ENCODE peak calls at places on chromosomes 5 and 9, in five cellular contexts. Z is GM12892, W is adrenal gland, X is spleen, P is IMR-90. Y is an unnamed sample.

GRCh38 chr9:97598461-97599288 is 34.5 kb downstream of the TSTD2 start:
- DNase-seq in Z (peak), W (peak), X (peak), P (peak), Y (peak)

GRCh38 chr5:172090976-172091547 is 84.6 kb upstream of the FBXW11 start:
- DNase-seq in Z (no peak), W (no peak), X (no peak), P (no peak), Y (no peak)

GRCh38 chr5:163917741-163918140 is 412.3 kb downstream of the MAT2B start:
- DNase-seq in Z (no peak), W (no peak), X (no peak), P (peak), Y (no peak)

GRCh38 chr5:64074533-64074932 is 91.1 kb upstream of the RNF180 start:
- DNase-seq in Z (no peak), W (no peak), X (no peak), P (peak), Y (peak)

GRCh38 chr9:106888992-106889631 is 26.1 kb downstream of the ZNF462 start:
- DNase-seq in Z (no peak), W (no peak), X (no peak), P (no peak), Y (no peak)

GRCh38 chr9:108580021-108580439 is 275.8 kb downstream of the ACTL7B start:
- DNase-seq in Z (no peak), W (peak), X (no peak), P (no peak), Y (no peak)

GRCh38 chr9:133202145-133202513 is 6.9 kb downstream of the OBP2B start:
- DNase-seq in Z (no peak), W (peak), X (peak), P (no peak), Y (no peak)

GRCh38 chr9:109903515-109904138 is 123.6 kb downstream of the PALM2AKAP2 start:
- DNase-seq in Z (no peak), W (peak), X (no peak), P (peak), Y (peak)

GRCh38 chr5:37900692-37901091 is 60.9 kb upstream of the GDNF start:
- DNase-seq in Z (no peak), W (peak), X (no peak), P (peak), Y (no peak)

GRCh38 chr9:74589576-74589975 is 92.4 kb downstream of the RORB start:
- DNase-seq in Z (no peak), W (no peak), X (no peak), P (no peak), Y (no peak)

GRCh38 chr9:136529516-136530471 is 16.1 kb downstream of the NOTCH1 start:
- DNase-seq in Z (no peak), W (no peak), X (no peak), P (no peak), Y (no peak)

GRCh38 chr5:52760695-52761366 is 26.9 kb upstream of the ITGA1 start:
- DNase-seq in Z (no peak), W (no peak), X (no peak), P (no peak), Y (no peak)

GRCh38 chr5:136802382-136802781 is 437.0 kb upstream of the TRPC7 start:
- DNase-seq in Z (no peak), W (peak), X (no peak), P (peak), Y (no peak)

GRCh38 chr9:87039809-87040392 is 92.6 kb upstream of the GAS1 start:
- DNase-seq in Z (no peak), W (no peak), X (no peak), P (peak), Y (no peak)

GRCh38 chr5:93755716-93756115 is 14.3 kb upstream of the POU5F2 start:
- DNase-seq in Z (no peak), W (no peak), X (peak), P (no peak), Y (no peak)

GRCh38 chr5:120552638-120553037 is 88.5 kb downstream of the PRR16 start:
- DNase-seq in Z (no peak), W (no peak), X (no peak), P (peak), Y (no peak)

GRCh38 chr5:171706736-171707440 is 78.7 kb upstream of the SMIM23 start:
- DNase-seq in Z (no peak), W (no peak), X (no peak), P (no peak), Y (no peak)

GRCh38 chr9:81578606-81579005 is 110.7 kb downstream of the TLE1 start:
- DNase-seq in Z (no peak), W (no peak), X (no peak), P (peak), Y (no peak)

GRCh38 chr9:23683021-23683431 is 143.0 kb downstream of the ELAVL2 start:
- DNase-seq in Z (no peak), W (no peak), X (no peak), P (no peak), Y (no peak)

GRCh38 chr9:6845881-6846280 is 88.1 kb downstream of the KDM4C start:
- DNase-seq in Z (no peak), W (no peak), X (no peak), P (peak), Y (no peak)

GRCh38 chr9:83444110-83444509 is 94.1 kb downstream of the FRMD3 start:
- DNase-seq in Z (no peak), W (peak), X (no peak), P (no peak), Y (no peak)

GRCh38 chr9:125759812-125760134 is 12.6 kb downstream of the PBX3 start:
- DNase-seq in Z (no peak), W (no peak), X (no peak), P (no peak), Y (peak)

GRCh38 chr9:7165350-7165937 is 407.7 kb downstream of the KDM4C start:
- DNase-seq in Z (no peak), W (no peak), X (no peak), P (no peak), Y (peak)

GRCh38 chr9:115289757-115290208 is 171.8 kb upstream of the TNC start:
- DNase-seq in Z (no peak), W (no peak), X (no peak), P (peak), Y (no peak)

GRCh38 chr5:452856-453710 is 10.1 kb downstream of the EXOC3 start:
- DNase-seq in Z (no peak), W (no peak), X (peak), P (no peak), Y (no peak)

GRCh38 chr5:171308453-171309275 is at the start of gene TLX3:
- DNase-seq in Z (no peak), W (no peak), X (no peak), P (peak), Y (peak)

GRCh38 chr5:122163151-122164069 is 34.1 kb downstream of the ZNF474 start:
- DNase-seq in Z (no peak), W (no peak), X (no peak), P (peak), Y (no peak)

GRCh38 chr5:147482426-147483196 is 27.3 kb downstream of the DPYSL3 start:
- DNase-seq in Z (no peak), W (no peak), X (no peak), P (no peak), Y (no peak)

GRCh38 chr5:113293068-113293571 is 141.7 kb downstream of the TSSK1B start:
- DNase-seq in Z (no peak), W (no peak), X (no peak), P (peak), Y (no peak)

GRCh38 chr9:87812375-87813118 is 70.1 kb upstream of the SPATA31E1 start:
- DNase-seq in Z (no peak), W (peak), X (no peak), P (peak), Y (peak)

GRCh38 chr5:160991205-160991604 is 139.2 kb upstream of the ATP10B start:
- DNase-seq in Z (no peak), W (no peak), X (no peak), P (no peak), Y (no peak)

GRCh38 chr5:56432326-56432725 is 199.2 kb upstream of the ANKRD55 start:
- DNase-seq in Z (no peak), W (no peak), X (no peak), P (peak), Y (no peak)

GRCh38 chr5:57231607-57232006 is 57.7 kb downstream of the GPBP1 start:
- DNase-seq in Z (no peak), W (no peak), X (no peak), P (peak), Y (no peak)

GRCh38 chr9:92716557-92716956 is 46.6 kb upstream of the IPPK start:
- DNase-seq in Z (peak), W (peak), X (peak), P (peak), Y (peak)

GRCh38 chr5:174559566-174560090 is 164.8 kb upstream of the MSX2 start:
- DNase-seq in Z (no peak), W (no peak), X (no peak), P (no peak), Y (no peak)
- TF ChIP-seq POLR2A in Z (no peak), W (no peak), X (no peak), P (no peak), Y (no peak)

DNA sequence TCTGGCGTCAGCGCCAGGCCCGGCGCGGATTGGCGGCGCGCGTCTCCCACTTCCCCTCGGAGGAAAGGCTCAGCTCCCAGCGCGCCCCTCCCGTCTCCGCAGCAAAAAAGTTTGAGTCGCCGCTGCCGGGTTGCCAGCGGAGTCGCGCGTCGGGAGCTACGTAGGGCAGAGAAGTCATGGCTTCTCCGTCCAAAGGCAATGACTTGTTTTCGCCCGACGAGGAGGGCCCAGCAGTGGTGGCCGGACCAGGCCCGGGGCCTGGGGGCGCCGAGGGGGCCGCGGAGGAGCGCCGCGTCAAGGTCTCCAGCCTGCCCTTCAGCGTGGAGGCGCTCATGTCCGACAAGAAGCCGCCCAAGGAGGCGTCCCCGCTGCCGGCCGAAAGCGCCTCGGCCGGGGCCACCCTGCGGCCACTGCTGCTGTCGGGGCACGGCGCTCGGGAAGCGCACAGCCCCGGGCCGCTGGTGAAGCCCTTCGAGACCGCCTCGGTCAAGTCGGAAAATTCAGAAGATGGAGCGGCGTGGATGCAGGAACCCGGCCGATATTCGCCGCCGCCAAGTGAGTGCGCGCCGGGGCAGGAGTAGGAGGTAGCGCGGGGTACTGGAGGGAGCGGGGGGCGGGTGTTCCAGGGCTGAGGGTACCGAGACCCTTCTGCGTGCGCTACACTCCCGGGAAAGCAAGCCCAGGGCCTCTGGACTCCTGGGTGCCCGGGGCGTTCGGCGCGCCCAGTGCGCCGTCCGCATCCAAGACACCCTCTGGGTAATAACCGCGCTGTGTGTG is at the start of gene MSX2:
- DNase-seq in Z (no peak), W (peak), X (peak), P (peak), Y (peak)
- TF ChIP-seq POLR2A in Z (no peak), W (no peak), X (no peak), P (peak), Y (no peak)

DNA sequence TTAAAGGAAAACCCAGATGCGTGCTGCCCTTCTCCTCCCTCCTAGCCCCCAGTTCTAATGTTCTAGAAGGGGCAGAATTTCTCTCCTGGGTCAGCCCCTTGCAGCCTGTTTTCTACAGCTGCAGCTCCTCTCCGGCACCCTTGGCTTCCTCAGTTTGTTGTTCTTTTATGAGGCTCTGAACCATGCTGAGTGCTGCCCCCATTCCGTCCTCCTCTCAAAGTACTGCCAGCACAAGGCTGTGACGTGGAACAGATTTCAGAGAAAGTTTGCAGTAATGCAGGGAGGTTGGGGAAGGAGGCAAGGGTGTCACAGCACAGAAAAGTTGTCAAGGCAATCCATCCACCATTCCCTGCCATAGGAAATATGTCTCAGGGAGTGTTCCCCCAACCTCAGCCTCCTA is 63.3 kb downstream of the RGS3 start:
- DNase-seq in Z (no peak), W (no peak), X (peak), P (peak), Y (no peak)
- TF ChIP-seq POLR2A in Z (no peak), W (no peak), X (no peak), P (no peak), Y (no peak)

GRCh38 chr5:60944904-60945759 is at the start of the genes ERCC8 and NDUFAF2:
- DNase-seq in Z (peak), W (peak), X (peak), P (peak), Y (peak)
- TF ChIP-seq POLR2A in Z (peak), W (no peak), X (no peak), P (peak), Y (peak)

DNA sequence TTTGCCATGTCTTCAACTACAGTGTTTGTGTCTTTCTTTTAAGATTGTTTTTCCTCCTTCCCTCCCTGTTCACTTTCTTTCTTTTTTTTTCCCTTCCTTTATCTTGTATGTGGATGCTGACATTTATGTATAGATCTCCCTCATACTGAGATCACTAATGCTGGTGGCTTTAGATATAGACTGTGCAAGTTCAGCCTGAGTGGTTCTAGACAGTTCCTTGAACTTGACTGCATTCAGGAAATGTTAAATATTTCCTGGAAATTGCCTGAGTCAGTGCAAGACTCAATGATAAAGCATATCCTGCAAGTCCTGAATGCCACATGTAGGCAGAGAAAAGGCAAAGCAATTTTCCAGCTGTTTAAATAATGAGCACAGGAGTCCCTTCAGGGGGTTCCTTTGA is 182.5 kb upstream of the NR3C1 start:
- DNase-seq in Z (no peak), W (no peak), X (no peak), P (no peak), Y (no peak)
- TF ChIP-seq POLR2A in Z (no peak), W (no peak), X (no peak), P (no peak), Y (no peak)